ENCODE peak calls at places on chromosomes 3 and 15, in seven cellular contexts. P is body of pancreas; Q is neural progenitor cell; E is tibial nerve; R is CD8-positive, alpha-beta memory T cell; F is pancreas; M is sigmoid colon. N is an unnamed sample. For H3K36me3, the result is how much of the 10 kb centered on the place peaks cover.

GRCh38 chr3:187210091-187210490 is 12.8 kb downstream of the RTP1 start:
- DNase-seq in P (no peak), Q (no peak), E (no peak), R (no peak), F (no peak), M (no peak), N (no peak)

GRCh38 chr15:40904552-40905201 is 10.4 kb downstream of the VPS18 start:
- DNase-seq in P (no peak), Q (no peak), E (no peak), R (no peak), F (no peak), M (no peak), N (no peak)

GRCh38 chr3:139870000-139870675 is 64.8 kb upstream of the CLSTN2 start:
- DNase-seq in P (no peak), Q (no peak), E (no peak), R (no peak), F (no peak), M (no peak), N (no peak)

GRCh38 chr15:71052356-71052755 is 62.9 kb upstream of the THSD4 start:
- DNase-seq in P (no peak), Q (no peak), E (no peak), R (no peak), F (no peak), M (no peak), N (no peak)

GRCh38 chr3:98557324-98558010 is 25.7 kb downstream of the GPR15 start:
- DNase-seq in P (no peak), Q (no peak), E (no peak), R (no peak), F (no peak), M (no peak), N (peak)

GRCh38 chr15:81889480-81889871 is 156.3 kb downstream of the MEX3B start:
- DNase-seq in P (no peak), Q (no peak), E (no peak), R (no peak), F (no peak), M (no peak), N (no peak)

GRCh38 chr15:24957691-24958090 is 2.9 kb downstream of the SNRPN start:
- DNase-seq in P (no peak), Q (peak), E (no peak), R (no peak), F (no peak), M (no peak), N (no peak)

GRCh38 chr15:77855871-77856270 is 221.6 kb downstream of the TBC1D2B start:
- DNase-seq in P (no peak), Q (no peak), E (no peak), R (no peak), F (peak), M (peak), N (no peak)

GRCh38 chr15:31437686-31438085 is 111.1 kb downstream of the KLF13 start:
- DNase-seq in P (no peak), Q (no peak), E (no peak), R (no peak), F (no peak), M (no peak), N (no peak)

GRCh38 chr3:96700322-96701315 is 113.8 kb upstream of the EPHA6 start:
- DNase-seq in P (no peak), Q (peak), E (no peak), R (no peak), F (no peak), M (no peak), N (no peak)

GRCh38 chr3:122000936-122001605 is 21.0 kb downstream of the ILDR1 start:
- DNase-seq in P (no peak), Q (no peak), E (no peak), R (no peak), F (no peak), M (no peak), N (no peak)

GRCh38 chr15:58398053-58398452 is 33.7 kb upstream of the LIPC start:
- DNase-seq in P (no peak), Q (peak), E (no peak), R (no peak), F (no peak), M (no peak), N (no peak)

GRCh38 chr15:75202251-75203016 is 752 bp downstream of the C15orf39 start:
- DNase-seq in P (peak), Q (peak), E (peak), R (peak), F (peak), M (peak), N (peak)

GRCh38 chr3:20576228-20576627 is 390.2 kb upstream of the SGO1 start:
- DNase-seq in P (no peak), Q (no peak), E (no peak), R (no peak), F (no peak), M (no peak), N (no peak)

GRCh38 chr15:52557242-52557641 is 11.6 kb downstream of the ARPP19 start:
- DNase-seq in P (no peak), Q (no peak), E (no peak), R (no peak), F (no peak), M (no peak), N (no peak)

GRCh38 chr15:67240235-67241131 is 14.0 kb downstream of the AAGAB start:
- DNase-seq in P (peak), Q (no peak), E (no peak), R (peak), F (no peak), M (no peak), N (no peak)

GRCh38 chr3:57803647-57804081 is 47.6 kb downstream of the SLMAP start:
- DNase-seq in P (peak), Q (peak), E (peak), R (peak), F (no peak), M (no peak), N (peak)

GRCh38 chr15:81327526-81327925 is 3.6 kb upstream of the STARD5 start:
- DNase-seq in P (no peak), Q (no peak), E (no peak), R (no peak), F (no peak), M (no peak), N (peak)

GRCh38 chr3:184539801-184540440 is 21.7 kb upstream of the EPHB3 start:
- DNase-seq in P (no peak), Q (no peak), E (no peak), R (no peak), F (no peak), M (peak), N (no peak)

GRCh38 chr15:35545316-35545824 is 595 bp downstream of the DPH6 start:
- DNase-seq in P (peak), Q (no peak), E (peak), R (no peak), F (peak), M (peak), N (peak)

GRCh38 chr3:33940736-33941135 is 142.3 kb downstream of the PDCD6IP start:
- DNase-seq in P (no peak), Q (no peak), E (no peak), R (no peak), F (no peak), M (no peak), N (no peak)

GRCh38 chr3:159919873-159920272 is 68.8 kb upstream of the IL12A start:
- DNase-seq in P (no peak), Q (no peak), E (no peak), R (no peak), F (no peak), M (no peak), N (peak)

GRCh38 chr15:81011593-81011992 is 10.9 kb downstream of the TLNRD1 start:
- DNase-seq in P (no peak), Q (no peak), E (no peak), R (no peak), F (no peak), M (no peak), N (no peak)

GRCh38 chr15:39279331-39279730 is 301.5 kb upstream of the THBS1 start:
- DNase-seq in P (no peak), Q (no peak), E (no peak), R (no peak), F (no peak), M (no peak), N (no peak)

GRCh38 chr3:28252016-28252415 is 10.6 kb downstream of the CMC1 start:
- DNase-seq in P (no peak), Q (no peak), E (no peak), R (peak), F (no peak), M (no peak), N (no peak)

GRCh38 chr3:99534951-99535704 is 103.3 kb upstream of the COL8A1 start:
- DNase-seq in P (no peak), Q (no peak), E (no peak), R (no peak), F (no peak), M (no peak), N (peak)

GRCh38 chr3:55519016-55519415 is 31.9 kb upstream of the WNT5A start:
- DNase-seq in P (no peak), Q (no peak), E (no peak), R (no peak), F (no peak), M (no peak), N (no peak)

GRCh38 chr3:42839616-42840015 is 30.4 kb downstream of the ACKR2 start:
- DNase-seq in P (peak), Q (peak), E (peak), R (peak), F (no peak), M (peak), N (no peak)

GRCh38 chr3:42216820-42217416 is 49.1 kb downstream of the CCK start:
- DNase-seq in P (no peak), Q (no peak), E (no peak), R (peak), F (no peak), M (no peak), N (no peak)

GRCh38 chr3:32421991-32422859 is 30.6 kb downstream of the CMTM7 start:
- DNase-seq in P (peak), Q (no peak), E (peak), R (no peak), F (peak), M (peak), N (peak)

GRCh38 chr3:125116311-125117069 is 60.7 kb upstream of the HEG1 start:
- DNase-seq in P (no peak), Q (no peak), E (no peak), R (no peak), F (no peak), M (no peak), N (no peak)

GRCh38 chr3:155637567-155637966 is 107.3 kb downstream of the PLCH1 start:
- DNase-seq in P (no peak), Q (no peak), E (no peak), R (no peak), F (no peak), M (no peak), N (no peak)

GRCh38 chr3:108804437-108804836 is 18.1 kb upstream of the TRAT1 start:
- DNase-seq in P (no peak), Q (peak), E (no peak), R (no peak), F (no peak), M (no peak), N (no peak)

GRCh38 chr3:34185301-34185700 is 386.9 kb downstream of the PDCD6IP start:
- DNase-seq in P (no peak), Q (no peak), E (no peak), R (no peak), F (no peak), M (no peak), N (no peak)

GRCh38 chr3:58049143-58049785 is 41.0 kb downstream of the FLNB start:
- DNase-seq in P (peak), Q (peak), E (no peak), R (no peak), F (no peak), M (peak), N (peak)

GRCh38 chr3:51967384-51968174 is at the start of gene PCBP4:
- DNase-seq in P (peak), Q (peak), E (peak), R (peak), F (peak), M (peak), N (peak)

GRCh38 chr15:66142341-66142740 is 111.2 kb downstream of the MEGF11 start:
- DNase-seq in P (no peak), Q (no peak), E (no peak), R (no peak), F (no peak), M (no peak), N (no peak)

GRCh38 chr15:85543741-85544155 is 163.3 kb downstream of the AKAP13 start:
- DNase-seq in P (peak), Q (no peak), E (peak), R (peak), F (peak), M (peak), N (no peak)

DNA sequence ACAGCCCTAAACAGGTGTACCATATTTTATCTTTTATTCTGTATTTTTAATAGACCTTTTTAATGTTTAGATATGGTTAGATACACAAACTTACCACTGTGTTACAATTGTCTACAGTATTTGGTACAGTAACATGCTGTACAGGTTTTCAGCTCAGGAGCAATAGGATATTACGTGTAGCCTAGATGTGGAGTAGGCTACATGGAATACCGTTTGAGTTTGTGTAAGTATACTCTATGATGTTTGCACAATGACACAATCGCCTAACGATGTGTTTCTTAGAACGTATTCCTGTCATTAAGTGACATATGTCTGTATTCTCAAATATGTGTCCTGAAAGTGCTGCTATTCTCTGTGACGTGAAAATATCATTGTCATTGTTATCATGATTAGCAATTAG is 62.6 kb downstream of the MFSD1 start:
- DNase-seq in P (no peak), Q (no peak), E (no peak), R (no peak), F (no peak), M (no peak), N (no peak)
- H3K27ac ChIP-seq in P (no peak), Q (no peak), E (no peak), R (no peak), F (no peak), M (no peak), N (no peak)

GRCh38 chr3:37024820-37025405 is 31.6 kb downstream of the MLH1 start:
- DNase-seq in P (peak), Q (no peak), E (no peak), R (no peak), F (no peak), M (no peak), N (no peak)

GRCh38 chr3:37029111-37029510 is 35.8 kb downstream of the MLH1 start:
- DNase-seq in P (no peak), Q (no peak), E (no peak), R (no peak), F (no peak), M (no peak), N (no peak)

GRCh38 chr3:37025562-37026335 is 32.4 kb downstream of the MLH1 start:
- DNase-seq in P (no peak), Q (no peak), E (no peak), R (no peak), F (no peak), M (no peak), N (no peak)

GRCh38 chr3:37028329-37028728 is 35.0 kb downstream of the MLH1 start:
- DNase-seq in P (peak), Q (no peak), E (peak), R (no peak), F (no peak), M (no peak), N (no peak)

DNA sequence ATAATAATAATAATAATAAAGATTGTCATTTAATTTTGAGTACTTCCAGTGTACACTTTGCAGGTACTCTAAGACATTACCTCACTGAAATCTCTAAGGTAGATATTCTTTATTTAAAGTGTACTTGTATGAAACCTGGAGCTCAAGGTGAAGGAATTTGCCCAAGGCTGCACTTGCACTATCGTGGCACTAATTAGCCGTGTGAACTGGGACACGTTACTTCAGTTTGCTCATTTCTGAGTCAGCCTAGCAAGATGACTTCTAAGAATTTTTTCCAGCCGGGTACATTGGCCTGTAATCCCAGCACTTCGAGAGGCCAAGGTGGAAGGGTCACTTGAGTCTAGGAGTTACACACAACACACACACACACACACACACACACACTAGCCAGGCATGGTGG is 33.5 kb downstream of the MLH1 start:
- DNase-seq in P (no peak), Q (no peak), E (no peak), R (no peak), F (no peak), M (no peak), N (no peak)
- H3K36me3 ChIP-seq in P (under half), Q (under half), E (under half), R (under half), F (under half), M (under half), N (half or more)

GRCh38 chr3:181712190-181712504 is 422 bp downstream of the SOX2 start:
- DNase-seq in P (no peak), Q (peak), E (no peak), R (no peak), F (no peak), M (no peak), N (no peak)

GRCh38 chr3:181707980-181708379 is 3.7 kb upstream of the SOX2 start:
- DNase-seq in P (no peak), Q (peak), E (no peak), R (no peak), F (no peak), M (no peak), N (no peak)

GRCh38 chr3:181710581-181711255 is 1.0 kb upstream of the SOX2 start:
- DNase-seq in P (no peak), Q (peak), E (no peak), R (no peak), F (no peak), M (no peak), N (no peak)

GRCh38 chr3:181711325-181712135 is at the start of gene SOX2:
- DNase-seq in P (peak), Q (peak), E (no peak), R (no peak), F (peak), M (peak), N (peak)

GRCh38 chr3:181709537-181710279 is 2.0 kb upstream of the SOX2 start:
- DNase-seq in P (peak), Q (peak), E (peak), R (no peak), F (peak), M (peak), N (peak)
- H3K27ac ChIP-seq in P (no peak), Q (peak), E (peak), R (no peak), F (no peak), M (no peak), N (no peak)

GRCh38 chr15:63636518-63637061 is 39.4 kb downstream of the FBXL22 start:
- DNase-seq in P (no peak), Q (no peak), E (no peak), R (no peak), F (no peak), M (no peak), N (no peak)
- H3K36me3 ChIP-seq in P (under half), Q (under half), E (under half), R (half or more), F (under half), M (under half), N (under half)

N was measured in SJSA1.